ENCODE peak calls at places on chromosomes 12 and 14, in four cellular contexts. One of them, this sample, is unnamed. For H3K4me1, the result is how much of the 10 kb centered on the place peaks cover.

GRCh38 chr12:122129131-122129530 is 44.9 kb downstream of the IL31 start:
- DNase-seq in CD8-positive, alpha-beta memory T cell: no peak
- DNase-seq in IMR-90: no peak
- DNase-seq in Peyer's patch: no peak
- DNase-seq in this sample: no peak

GRCh38 chr12:116771651-116772050 is 33.5 kb downstream of the RNFT2 start:
- DNase-seq in CD8-positive, alpha-beta memory T cell: no peak
- DNase-seq in IMR-90: peak
- DNase-seq in Peyer's patch: no peak
- DNase-seq in this sample: no peak

GRCh38 chr14:22630066-22630465 is 14.1 kb downstream of the OR6J1 start:
- DNase-seq in CD8-positive, alpha-beta memory T cell: no peak
- DNase-seq in IMR-90: no peak
- DNase-seq in Peyer's patch: no peak
- DNase-seq in this sample: no peak

GRCh38 chr12:108696111-108696995 is 35.0 kb downstream of the CORO1C start:
- DNase-seq in CD8-positive, alpha-beta memory T cell: no peak
- DNase-seq in IMR-90: peak
- DNase-seq in Peyer's patch: no peak
- DNase-seq in this sample: no peak

GRCh38 chr14:90773705-90774104 is 42.5 kb downstream of the TTC7B start:
- DNase-seq in CD8-positive, alpha-beta memory T cell: no peak
- DNase-seq in IMR-90: no peak
- DNase-seq in Peyer's patch: no peak
- DNase-seq in this sample: no peak

GRCh38 chr14:94390372-94391086 is 2.1 kb upstream of the SERPINA1 start:
- DNase-seq in CD8-positive, alpha-beta memory T cell: no peak
- DNase-seq in IMR-90: no peak
- DNase-seq in Peyer's patch: peak
- DNase-seq in this sample: no peak

GRCh38 chr14:95047754-95048153 is 109.6 kb downstream of the DICER1 start:
- DNase-seq in CD8-positive, alpha-beta memory T cell: no peak
- DNase-seq in IMR-90: no peak
- DNase-seq in Peyer's patch: peak
- DNase-seq in this sample: no peak

GRCh38 chr14:94322648-94323570 is at the start of gene SERPINA6:
- DNase-seq in CD8-positive, alpha-beta memory T cell: no peak
- DNase-seq in IMR-90: peak
- DNase-seq in Peyer's patch: no peak
- DNase-seq in this sample: no peak

GRCh38 chr12:132062481-132062880 is 81.6 kb downstream of the DDX51 start:
- DNase-seq in CD8-positive, alpha-beta memory T cell: no peak
- DNase-seq in IMR-90: no peak
- DNase-seq in Peyer's patch: no peak
- DNase-seq in this sample: no peak

GRCh38 chr12:124916370-124917134 is 2.1 kb upstream of the UBC start:
- DNase-seq in CD8-positive, alpha-beta memory T cell: no peak
- DNase-seq in IMR-90: peak
- DNase-seq in Peyer's patch: peak
- DNase-seq in this sample: no peak
- H3K4me1 ChIP-seq in CD8-positive, alpha-beta memory T cell: half or more
- H3K4me1 ChIP-seq in IMR-90: under half
- H3K4me1 ChIP-seq in Peyer's patch: under half
- H3K4me1 ChIP-seq in this sample: half or more

GRCh38 chr12:27014085-27014858 is at the start of gene TM7SF3:
- DNase-seq in CD8-positive, alpha-beta memory T cell: peak
- DNase-seq in IMR-90: peak
- DNase-seq in Peyer's patch: peak
- DNase-seq in this sample: peak
- H3K4me1 ChIP-seq in CD8-positive, alpha-beta memory T cell: under half
- H3K4me1 ChIP-seq in IMR-90: under half
- H3K4me1 ChIP-seq in Peyer's patch: under half
- H3K4me1 ChIP-seq in this sample: under half

GRCh38 chr14:98014851-98015615 is 1217.9 kb downstream of the VRK1 start:
- DNase-seq in CD8-positive, alpha-beta memory T cell: no peak
- DNase-seq in IMR-90: no peak
- DNase-seq in Peyer's patch: no peak
- DNase-seq in this sample: no peak
- H3K4me1 ChIP-seq in CD8-positive, alpha-beta memory T cell: half or more
- H3K4me1 ChIP-seq in IMR-90: under half
- H3K4me1 ChIP-seq in Peyer's patch: under half
- H3K4me1 ChIP-seq in this sample: under half

DNA sequence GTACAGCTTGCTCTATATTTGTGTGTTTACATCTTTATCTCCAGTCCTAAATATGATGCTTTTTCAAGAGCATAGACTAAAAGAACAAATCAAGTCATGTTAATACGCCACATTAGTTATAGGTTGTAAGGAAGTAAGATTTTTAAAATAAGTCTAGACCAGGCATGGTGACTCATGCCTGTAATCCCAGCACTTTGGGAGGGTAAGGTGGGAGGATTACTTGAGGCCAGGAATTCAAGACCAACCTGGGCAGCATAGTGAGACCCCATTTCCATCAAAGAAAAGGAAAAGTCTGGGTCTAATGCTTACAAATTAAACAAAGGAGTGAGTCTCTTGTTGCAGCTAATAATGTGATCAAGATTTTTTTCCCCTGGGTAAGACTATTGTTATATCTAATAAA is 118.9 kb downstream of the GPR135 start:
- DNase-seq in CD8-positive, alpha-beta memory T cell: no peak
- DNase-seq in IMR-90: no peak
- DNase-seq in Peyer's patch: no peak
- DNase-seq in this sample: no peak
- H3K4me1 ChIP-seq in CD8-positive, alpha-beta memory T cell: under half
- H3K4me1 ChIP-seq in IMR-90: under half
- H3K4me1 ChIP-seq in Peyer's patch: under half
- H3K4me1 ChIP-seq in this sample: under half

GRCh38 chr14:99752486-99753121 is 40.6 kb upstream of the EML1 start:
- DNase-seq in CD8-positive, alpha-beta memory T cell: no peak
- DNase-seq in IMR-90: peak
- DNase-seq in Peyer's patch: no peak
- DNase-seq in this sample: no peak

GRCh38 chr14:99750746-99751450 is 42.3 kb upstream of the EML1 start:
- DNase-seq in CD8-positive, alpha-beta memory T cell: no peak
- DNase-seq in IMR-90: no peak
- DNase-seq in Peyer's patch: no peak
- DNase-seq in this sample: no peak

GRCh38 chr14:99753225-99754140 is 39.7 kb upstream of the EML1 start:
- DNase-seq in CD8-positive, alpha-beta memory T cell: no peak
- DNase-seq in IMR-90: no peak
- DNase-seq in Peyer's patch: no peak
- DNase-seq in this sample: no peak

GRCh38 chr14:99749763-99750715 is 43.2 kb upstream of the EML1 start:
- DNase-seq in CD8-positive, alpha-beta memory T cell: no peak
- DNase-seq in IMR-90: no peak
- DNase-seq in Peyer's patch: no peak
- DNase-seq in this sample: no peak

GRCh38 chr14:99751539-99752485 is 41.4 kb upstream of the EML1 start:
- DNase-seq in CD8-positive, alpha-beta memory T cell: no peak
- DNase-seq in IMR-90: peak
- DNase-seq in Peyer's patch: no peak
- DNase-seq in this sample: no peak
- H3K4me1 ChIP-seq in CD8-positive, alpha-beta memory T cell: under half
- H3K4me1 ChIP-seq in IMR-90: under half
- H3K4me1 ChIP-seq in Peyer's patch: under half
- H3K4me1 ChIP-seq in this sample: under half

GRCh38 chr12:6936378-6936638 is 7.3 kb upstream of the RNU7-1 start:
- DNase-seq in CD8-positive, alpha-beta memory T cell: no peak
- DNase-seq in IMR-90: no peak
- DNase-seq in Peyer's patch: no peak
- DNase-seq in this sample: no peak

GRCh38 chr12:6932766-6933165 is 5.0 kb downstream of the ATN1 start:
- DNase-seq in CD8-positive, alpha-beta memory T cell: no peak
- DNase-seq in IMR-90: no peak
- DNase-seq in Peyer's patch: no peak
- DNase-seq in this sample: no peak

GRCh38 chr12:6935221-6935550 is 7.4 kb downstream of the ATN1 start:
- DNase-seq in CD8-positive, alpha-beta memory T cell: no peak
- DNase-seq in IMR-90: no peak
- DNase-seq in Peyer's patch: no peak
- DNase-seq in this sample: no peak

GRCh38 chr12:6935551-6936377 is 7.9 kb upstream of the RNU7-1 start:
- DNase-seq in CD8-positive, alpha-beta memory T cell: no peak
- DNase-seq in IMR-90: no peak
- DNase-seq in Peyer's patch: no peak
- DNase-seq in this sample: no peak

DNA sequence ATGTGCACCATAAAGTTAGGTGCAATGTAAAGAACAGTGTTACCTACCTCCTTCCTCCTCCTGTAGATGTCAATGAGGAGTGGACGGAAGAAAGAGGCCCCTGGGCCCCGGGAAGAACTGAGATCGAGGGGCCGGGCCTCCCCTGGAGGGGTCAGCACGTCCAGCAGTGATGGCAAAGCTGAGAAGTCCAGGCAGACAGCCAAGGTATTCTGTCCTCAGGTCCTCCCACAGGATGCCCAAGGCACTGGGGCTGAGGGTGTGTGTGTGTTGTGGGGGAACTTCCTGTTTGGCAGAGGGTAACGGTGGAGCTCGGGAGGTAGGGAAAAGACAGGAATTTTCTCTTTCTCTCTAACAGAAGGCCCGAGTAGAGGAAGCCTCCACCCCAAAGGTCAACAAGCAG is 6.4 kb downstream of the ATN1 start:
- DNase-seq in CD8-positive, alpha-beta memory T cell: no peak
- DNase-seq in IMR-90: peak
- DNase-seq in Peyer's patch: no peak
- DNase-seq in this sample: no peak
- H3K4me1 ChIP-seq in CD8-positive, alpha-beta memory T cell: half or more
- H3K4me1 ChIP-seq in IMR-90: under half
- H3K4me1 ChIP-seq in Peyer's patch: under half
- H3K4me1 ChIP-seq in this sample: under half

DNA sequence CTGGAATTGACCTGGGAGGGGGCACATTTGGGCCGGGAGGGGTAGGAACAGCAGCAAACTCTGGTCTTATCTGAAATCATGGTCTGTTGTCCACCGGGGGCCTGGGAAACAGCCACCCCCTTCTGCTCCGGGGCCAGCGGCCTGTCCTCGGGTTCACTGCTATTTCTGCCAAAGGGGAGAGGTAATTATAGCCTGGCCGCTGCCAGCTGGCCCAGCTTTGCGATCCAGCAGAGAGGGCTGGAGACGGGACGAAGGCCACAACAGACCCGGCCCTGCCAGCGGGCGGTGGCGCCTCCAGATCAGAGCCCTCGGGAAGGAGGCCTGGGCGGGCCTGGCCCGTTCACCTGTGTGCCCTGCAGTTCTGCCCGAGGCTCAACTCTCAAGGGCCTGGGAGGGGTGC is at the start of gene C14orf180:
- DNase-seq in CD8-positive, alpha-beta memory T cell: no peak
- DNase-seq in IMR-90: no peak
- DNase-seq in Peyer's patch: no peak
- DNase-seq in this sample: no peak
- H3K4me1 ChIP-seq in CD8-positive, alpha-beta memory T cell: under half
- H3K4me1 ChIP-seq in IMR-90: under half
- H3K4me1 ChIP-seq in Peyer's patch: under half
- H3K4me1 ChIP-seq in this sample: under half

This sample was measured in CD4-positive, CD25-positive, alpha-beta regulatory T cell.